ENCODE peak calls at places on chromosomes 3 and 15, in five cellular contexts. One of them, this sample, is unnamed.

GRCh38 chr15:97652700-97653167 is 307.8 kb upstream of the ARRDC4 start:
- DNase-seq in mucosa of descending colon: peak
- DNase-seq in AG10803: no peak
- DNase-seq in heart right ventricle: peak
- DNase-seq in fibroblast of mammary gland: no peak
- DNase-seq in this sample: no peak

GRCh38 chr3:177905173-177905894 is 630.9 kb upstream of the KCNMB2 start:
- DNase-seq in mucosa of descending colon: no peak
- DNase-seq in AG10803: peak
- DNase-seq in heart right ventricle: no peak
- DNase-seq in fibroblast of mammary gland: peak
- DNase-seq in this sample: peak

GRCh38 chr3:72426618-72427397 is 421.4 kb downstream of the SHQ1 start:
- DNase-seq in mucosa of descending colon: no peak
- DNase-seq in AG10803: no peak
- DNase-seq in heart right ventricle: no peak
- DNase-seq in fibroblast of mammary gland: no peak
- DNase-seq in this sample: no peak

GRCh38 chr3:21745971-21746370 is 5.0 kb downstream of the ZNF385D start:
- DNase-seq in mucosa of descending colon: no peak
- DNase-seq in AG10803: peak
- DNase-seq in heart right ventricle: no peak
- DNase-seq in fibroblast of mammary gland: peak
- DNase-seq in this sample: no peak

GRCh38 chr3:188662214-188662613 is 508.3 kb downstream of the LPP start:
- DNase-seq in mucosa of descending colon: no peak
- DNase-seq in AG10803: no peak
- DNase-seq in heart right ventricle: no peak
- DNase-seq in fibroblast of mammary gland: no peak
- DNase-seq in this sample: no peak

GRCh38 chr3:90011136-90011535 is 903.7 kb downstream of the EPHA3 start:
- DNase-seq in mucosa of descending colon: no peak
- DNase-seq in AG10803: no peak
- DNase-seq in heart right ventricle: peak
- DNase-seq in fibroblast of mammary gland: no peak
- DNase-seq in this sample: no peak

GRCh38 chr15:66359740-66360139 is 3.3 kb upstream of the TIPIN start:
- DNase-seq in mucosa of descending colon: no peak
- DNase-seq in AG10803: no peak
- DNase-seq in heart right ventricle: no peak
- DNase-seq in fibroblast of mammary gland: no peak
- DNase-seq in this sample: peak

GRCh38 chr3:17132286-17133115 is 247.7 kb downstream of the PLCL2 start:
- DNase-seq in mucosa of descending colon: no peak
- DNase-seq in AG10803: no peak
- DNase-seq in heart right ventricle: no peak
- DNase-seq in fibroblast of mammary gland: no peak
- DNase-seq in this sample: no peak

GRCh38 chr3:41180396-41180795 is 18.9 kb upstream of the CTNNB1 start:
- DNase-seq in mucosa of descending colon: no peak
- DNase-seq in AG10803: no peak
- DNase-seq in heart right ventricle: no peak
- DNase-seq in fibroblast of mammary gland: no peak
- DNase-seq in this sample: no peak

GRCh38 chr3:131596884-131597283 is 94.1 kb upstream of the MRPL3 start:
- DNase-seq in mucosa of descending colon: no peak
- DNase-seq in AG10803: no peak
- DNase-seq in heart right ventricle: no peak
- DNase-seq in fibroblast of mammary gland: no peak
- DNase-seq in this sample: no peak

GRCh38 chr3:4720316-4721075 is 227.3 kb downstream of the ITPR1 start:
- DNase-seq in mucosa of descending colon: no peak
- DNase-seq in AG10803: peak
- DNase-seq in heart right ventricle: peak
- DNase-seq in fibroblast of mammary gland: peak
- DNase-seq in this sample: peak

GRCh38 chr3:28575748-28576589 is 227.3 kb upstream of the AZI2 start:
- DNase-seq in mucosa of descending colon: no peak
- DNase-seq in AG10803: peak
- DNase-seq in heart right ventricle: no peak
- DNase-seq in fibroblast of mammary gland: no peak
- DNase-seq in this sample: no peak

GRCh38 chr3:66527253-66527652 is 26.4 kb upstream of the LRIG1 start:
- DNase-seq in mucosa of descending colon: no peak
- DNase-seq in AG10803: no peak
- DNase-seq in heart right ventricle: no peak
- DNase-seq in fibroblast of mammary gland: no peak
- DNase-seq in this sample: peak

GRCh38 chr15:29046946-29047345 is 161.2 kb downstream of the APBA2 start:
- DNase-seq in mucosa of descending colon: no peak
- DNase-seq in AG10803: no peak
- DNase-seq in heart right ventricle: no peak
- DNase-seq in fibroblast of mammary gland: no peak
- DNase-seq in this sample: no peak

GRCh38 chr3:196406806-196407470 is 25.3 kb downstream of the UBXN7 start:
- DNase-seq in mucosa of descending colon: no peak
- DNase-seq in AG10803: peak
- DNase-seq in heart right ventricle: no peak
- DNase-seq in fibroblast of mammary gland: peak
- DNase-seq in this sample: peak

GRCh38 chr3:52372822-52373504 is 56.8 kb downstream of the DNAH1 start:
- DNase-seq in mucosa of descending colon: peak
- DNase-seq in AG10803: no peak
- DNase-seq in heart right ventricle: peak
- DNase-seq in fibroblast of mammary gland: no peak
- DNase-seq in this sample: no peak

GRCh38 chr15:40439461-40440299 is 1.1 kb upstream of the BAHD1 start:
- DNase-seq in mucosa of descending colon: peak
- DNase-seq in AG10803: no peak
- DNase-seq in heart right ventricle: peak
- DNase-seq in fibroblast of mammary gland: peak
- DNase-seq in this sample: no peak

GRCh38 chr3:136171097-136171542 is 25.0 kb downstream of the MSL2 start:
- DNase-seq in mucosa of descending colon: no peak
- DNase-seq in AG10803: no peak
- DNase-seq in heart right ventricle: no peak
- DNase-seq in fibroblast of mammary gland: no peak
- DNase-seq in this sample: no peak

GRCh38 chr3:71168043-71168720 is 415.3 kb downstream of the FOXP1 start:
- DNase-seq in mucosa of descending colon: no peak
- DNase-seq in AG10803: peak
- DNase-seq in heart right ventricle: peak
- DNase-seq in fibroblast of mammary gland: peak
- DNase-seq in this sample: no peak

GRCh38 chr3:160564949-160565441 is 376 bp downstream of the KPNA4 start:
- DNase-seq in mucosa of descending colon: no peak
- DNase-seq in AG10803: peak
- DNase-seq in heart right ventricle: no peak
- DNase-seq in fibroblast of mammary gland: peak
- DNase-seq in this sample: no peak

GRCh38 chr3:172859035-172859434 is 108.5 kb downstream of the ECT2 start:
- DNase-seq in mucosa of descending colon: no peak
- DNase-seq in AG10803: no peak
- DNase-seq in heart right ventricle: no peak
- DNase-seq in fibroblast of mammary gland: peak
- DNase-seq in this sample: no peak

GRCh38 chr15:87269566-87269965 is 987.0 kb downstream of the NTRK3 start:
- DNase-seq in mucosa of descending colon: no peak
- DNase-seq in AG10803: peak
- DNase-seq in heart right ventricle: no peak
- DNase-seq in fibroblast of mammary gland: no peak
- DNase-seq in this sample: no peak

GRCh38 chr3:127081001-127081720 is 98.2 kb downstream of the PLXNA1 start:
- DNase-seq in mucosa of descending colon: no peak
- DNase-seq in AG10803: no peak
- DNase-seq in heart right ventricle: no peak
- DNase-seq in fibroblast of mammary gland: no peak
- DNase-seq in this sample: no peak

GRCh38 chr3:196219970-196220311 is 3.6 kb downstream of the SLC51A start:
- DNase-seq in mucosa of descending colon: no peak
- DNase-seq in AG10803: no peak
- DNase-seq in heart right ventricle: no peak
- DNase-seq in fibroblast of mammary gland: no peak
- DNase-seq in this sample: no peak

GRCh38 chr15:71743861-71744382 is 66.4 kb upstream of the NR2E3 start:
- DNase-seq in mucosa of descending colon: no peak
- DNase-seq in AG10803: peak
- DNase-seq in heart right ventricle: peak
- DNase-seq in fibroblast of mammary gland: peak
- DNase-seq in this sample: no peak

GRCh38 chr3:131848111-131848510 is 186.7 kb downstream of the CPNE4 start:
- DNase-seq in mucosa of descending colon: no peak
- DNase-seq in AG10803: no peak
- DNase-seq in heart right ventricle: no peak
- DNase-seq in fibroblast of mammary gland: no peak
- DNase-seq in this sample: no peak

GRCh38 chr3:44326035-44326434 is 12.5 kb upstream of the TCAIM start:
- DNase-seq in mucosa of descending colon: no peak
- DNase-seq in AG10803: no peak
- DNase-seq in heart right ventricle: no peak
- DNase-seq in fibroblast of mammary gland: peak
- DNase-seq in this sample: no peak

GRCh38 chr3:45687828-45688193 is 1.4 kb upstream of the SACM1L start:
- DNase-seq in mucosa of descending colon: no peak
- DNase-seq in AG10803: no peak
- DNase-seq in heart right ventricle: no peak
- DNase-seq in fibroblast of mammary gland: no peak
- DNase-seq in this sample: no peak
- H3K4me3 ChIP-seq in mucosa of descending colon: peak
- H3K4me3 ChIP-seq in AG10803: no peak
- H3K4me3 ChIP-seq in heart right ventricle: no peak
- H3K4me3 ChIP-seq in fibroblast of mammary gland: peak
- H3K4me3 ChIP-seq in this sample: peak

GRCh38 chr15:68365770-68366169 is 66.2 kb downstream of the ITGA11 start:
- DNase-seq in mucosa of descending colon: no peak
- DNase-seq in AG10803: no peak
- DNase-seq in heart right ventricle: no peak
- DNase-seq in fibroblast of mammary gland: no peak
- DNase-seq in this sample: no peak

GRCh38 chr15:68367226-68367625 is 64.7 kb downstream of the ITGA11 start:
- DNase-seq in mucosa of descending colon: no peak
- DNase-seq in AG10803: no peak
- DNase-seq in heart right ventricle: no peak
- DNase-seq in fibroblast of mammary gland: no peak
- DNase-seq in this sample: no peak

GRCh38 chr15:68365140-68365745 is 66.7 kb downstream of the ITGA11 start:
- DNase-seq in mucosa of descending colon: no peak
- DNase-seq in AG10803: no peak
- DNase-seq in heart right ventricle: peak
- DNase-seq in fibroblast of mammary gland: no peak
- DNase-seq in this sample: peak

GRCh38 chr15:68364660-68365035 is 67.3 kb downstream of the ITGA11 start:
- DNase-seq in mucosa of descending colon: no peak
- DNase-seq in AG10803: no peak
- DNase-seq in heart right ventricle: no peak
- DNase-seq in fibroblast of mammary gland: no peak
- DNase-seq in this sample: no peak

GRCh38 chr15:68366314-68366713 is 65.6 kb downstream of the ITGA11 start:
- DNase-seq in mucosa of descending colon: no peak
- DNase-seq in AG10803: no peak
- DNase-seq in heart right ventricle: no peak
- DNase-seq in fibroblast of mammary gland: no peak
- DNase-seq in this sample: no peak
- TF ChIP-seq CTCF in mucosa of descending colon: no peak
- TF ChIP-seq CTCF in AG10803: no peak
- TF ChIP-seq CTCF in heart right ventricle: no peak
- TF ChIP-seq CTCF in fibroblast of mammary gland: no peak
- TF ChIP-seq CTCF in this sample: peak

GRCh38 chr3:156126467-156126866 is 6.1 kb downstream of the KCNAB1 start:
- DNase-seq in mucosa of descending colon: no peak
- DNase-seq in AG10803: no peak
- DNase-seq in heart right ventricle: no peak
- DNase-seq in fibroblast of mammary gland: no peak
- DNase-seq in this sample: no peak

GRCh38 chr3:156120528-156121251 is at the start of gene KCNAB1:
- DNase-seq in mucosa of descending colon: no peak
- DNase-seq in AG10803: no peak
- DNase-seq in heart right ventricle: no peak
- DNase-seq in fibroblast of mammary gland: no peak
- DNase-seq in this sample: peak
- H3K4me3 ChIP-seq in mucosa of descending colon: no peak
- H3K4me3 ChIP-seq in AG10803: no peak
- H3K4me3 ChIP-seq in heart right ventricle: peak
- H3K4me3 ChIP-seq in fibroblast of mammary gland: no peak
- H3K4me3 ChIP-seq in this sample: peak

GRCh38 chr15:36594556-36595090 is 15.2 kb downstream of the CDIN1 start:
- DNase-seq in mucosa of descending colon: no peak
- DNase-seq in AG10803: no peak
- DNase-seq in heart right ventricle: no peak
- DNase-seq in fibroblast of mammary gland: no peak
- DNase-seq in this sample: no peak

GRCh38 chr15:36591534-36592411 is 12.3 kb downstream of the CDIN1 start:
- DNase-seq in mucosa of descending colon: no peak
- DNase-seq in AG10803: peak
- DNase-seq in heart right ventricle: no peak
- DNase-seq in fibroblast of mammary gland: peak
- DNase-seq in this sample: no peak

GRCh38 chr15:36595625-36596024 is 16.2 kb downstream of the CDIN1 start:
- DNase-seq in mucosa of descending colon: no peak
- DNase-seq in AG10803: no peak
- DNase-seq in heart right ventricle: no peak
- DNase-seq in fibroblast of mammary gland: no peak
- DNase-seq in this sample: no peak

GRCh38 chr15:36589971-36590370 is 10.5 kb downstream of the CDIN1 start:
- DNase-seq in mucosa of descending colon: no peak
- DNase-seq in AG10803: peak
- DNase-seq in heart right ventricle: no peak
- DNase-seq in fibroblast of mammary gland: peak
- DNase-seq in this sample: no peak

DNA sequence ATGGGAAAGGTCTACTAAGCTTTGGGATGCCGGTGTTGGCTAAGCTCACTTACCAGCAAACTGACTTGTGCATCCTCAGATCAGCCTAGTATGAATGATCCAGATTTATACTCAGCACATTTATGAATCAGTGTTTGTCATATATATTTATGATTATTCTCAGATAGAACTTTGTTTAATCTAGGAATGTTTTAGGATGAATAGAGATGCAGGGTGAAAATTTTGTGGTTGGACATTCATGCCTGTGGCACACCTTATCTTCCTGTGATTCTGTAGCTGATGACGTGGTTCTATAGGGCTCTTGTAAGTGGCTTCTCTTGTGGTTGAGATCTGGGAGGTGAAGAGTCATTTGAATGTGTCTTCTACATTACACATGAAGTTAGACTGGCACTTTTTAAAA is 11.4 kb downstream of the CDIN1 start:
- DNase-seq in mucosa of descending colon: no peak
- DNase-seq in AG10803: peak
- DNase-seq in heart right ventricle: no peak
- DNase-seq in fibroblast of mammary gland: peak
- DNase-seq in this sample: no peak
- TF ChIP-seq CTCF in mucosa of descending colon: no peak
- TF ChIP-seq CTCF in AG10803: no peak
- TF ChIP-seq CTCF in heart right ventricle: no peak
- TF ChIP-seq CTCF in fibroblast of mammary gland: no peak
- TF ChIP-seq CTCF in this sample: no peak

GRCh38 chr15:47582283-47582682 is 135.0 kb upstream of the SEMA6D start:
- DNase-seq in mucosa of descending colon: no peak
- DNase-seq in AG10803: no peak
- DNase-seq in heart right ventricle: no peak
- DNase-seq in fibroblast of mammary gland: no peak
- DNase-seq in this sample: no peak
- H3K4me3 ChIP-seq in mucosa of descending colon: no peak
- H3K4me3 ChIP-seq in AG10803: no peak
- H3K4me3 ChIP-seq in heart right ventricle: no peak
- H3K4me3 ChIP-seq in fibroblast of mammary gland: no peak
- H3K4me3 ChIP-seq in this sample: no peak

GRCh38 chr15:78625621-78626280 is 5.0 kb upstream of the CHRNA3 start:
- DNase-seq in mucosa of descending colon: no peak
- DNase-seq in AG10803: no peak
- DNase-seq in heart right ventricle: no peak
- DNase-seq in fibroblast of mammary gland: no peak
- DNase-seq in this sample: no peak
- TF ChIP-seq CTCF in mucosa of descending colon: no peak
- TF ChIP-seq CTCF in AG10803: no peak
- TF ChIP-seq CTCF in heart right ventricle: no peak
- TF ChIP-seq CTCF in fibroblast of mammary gland: no peak
- TF ChIP-seq CTCF in this sample: no peak